ENCODE peak calls at places on chromosomes 3 and 15, in six cellular contexts. H is ovary, F is dorsolateral prefrontal cortex, Y is RWPE2, K is SK-N-SH, Q is pancreas. P is an unnamed sample.

GRCh38 chr3:46184469-46184868 is 23.6 kb downstream of the CCR1 start:
- DNase-seq in H (no peak), Y (no peak), F (no peak), Q (no peak), K (no peak), P (peak)

GRCh38 chr3:99413504-99413903 is 224.9 kb upstream of the COL8A1 start:
- DNase-seq in K (no peak), F (no peak), Q (no peak), Y (no peak), H (no peak), P (peak)

GRCh38 chr15:38612159-38612863 is 47.7 kb upstream of the RASGRP1 start:
- DNase-seq in Y (no peak), F (no peak), K (no peak), Q (no peak), H (no peak), P (no peak)

GRCh38 chr15:77037475-77038209 is 33.3 kb downstream of the TSPAN3 start:
- DNase-seq in K (peak), Y (no peak), F (peak), Q (peak), H (peak), P (no peak)

GRCh38 chr3:73855792-73856191 is 231.1 kb upstream of the PDZRN3 start:
- DNase-seq in F (no peak), K (no peak), H (no peak), Y (no peak), Q (no peak), P (no peak)

GRCh38 chr15:25568751-25569150 is 129.9 kb upstream of the UBE3A start:
- DNase-seq in F (peak), K (no peak), Q (no peak), H (no peak), Y (no peak), P (no peak)

GRCh38 chr15:73901126-73901810 is 25.0 kb upstream of the LOXL1 start:
- DNase-seq in Y (peak), Q (no peak), H (no peak), K (no peak), F (no peak), P (no peak)

GRCh38 chr3:49930922-49931321 is 1.3 kb upstream of the MON1A start:
- DNase-seq in Q (no peak), K (no peak), F (no peak), Y (no peak), H (peak), P (no peak)

GRCh38 chr3:41259449-41260062 is 60.3 kb downstream of the CTNNB1 start:
- DNase-seq in F (no peak), Q (no peak), H (no peak), K (no peak), Y (no peak), P (peak)

GRCh38 chr15:44215594-44215993 is 20.5 kb upstream of the FRMD5 start:
- DNase-seq in F (no peak), H (no peak), Y (peak), Q (no peak), K (no peak), P (peak)

GRCh38 chr3:169104972-169105371 is 558.5 kb downstream of the MECOM start:
- DNase-seq in H (no peak), Q (no peak), K (no peak), F (no peak), Y (no peak), P (peak)

GRCh38 chr3:43028678-43029490 is 49.8 kb downstream of the GASK1A start:
- DNase-seq in H (no peak), F (no peak), Q (no peak), K (no peak), Y (no peak), P (no peak)

GRCh38 chr15:82549199-82549665 is 9.0 kb upstream of the RPS17 start:
- DNase-seq in K (no peak), Y (no peak), H (no peak), F (no peak), Q (no peak), P (no peak)

GRCh38 chr3:150030841-150031240 is 60.1 kb upstream of the PFN2 start:
- DNase-seq in Q (no peak), Y (no peak), H (no peak), F (no peak), K (no peak), P (peak)

GRCh38 chr15:36914466-36914865 is 185.9 kb downstream of the MEIS2 start:
- DNase-seq in F (no peak), Q (no peak), Y (no peak), K (no peak), H (no peak), P (no peak)

GRCh38 chr15:22922003-22922402 is 58.2 kb downstream of the CYFIP1 start:
- DNase-seq in Y (no peak), K (no peak), H (no peak), F (no peak), Q (no peak), P (no peak)

GRCh38 chr3:171953300-171954022 is 85.9 kb upstream of the FNDC3B start:
- DNase-seq in Q (no peak), Y (no peak), F (no peak), H (no peak), K (no peak), P (no peak)

GRCh38 chr3:57029924-57030323 is 30.5 kb upstream of the SPATA12 start:
- DNase-seq in Y (no peak), H (no peak), K (peak), Q (no peak), F (no peak), P (no peak)

GRCh38 chr15:56367156-56367555 is 1.9 kb downstream of the TEX9 start:
- DNase-seq in F (no peak), Q (no peak), H (no peak), Y (no peak), K (no peak), P (no peak)

GRCh38 chr3:134034005-134034785 is 4.5 kb upstream of the SLCO2A1 start:
- DNase-seq in K (no peak), H (no peak), Y (no peak), Q (no peak), F (no peak), P (no peak)

GRCh38 chr15:34366271-34367043 is 539 bp downstream of the LPCAT4 start:
- DNase-seq in Y (peak), Q (peak), F (peak), H (peak), K (peak), P (peak)
- TF ChIP-seq CTCF in Y (no peak), Q (no peak), F (no peak), H (no peak), K (no peak), P (no peak)

GRCh38 chr15:66851226-66852063 is 149.4 kb downstream of the SMAD6 start:
- DNase-seq in H (peak), Q (peak), F (peak), K (peak), Y (peak), P (peak)
- H3K4me3 ChIP-seq in H (no peak), Q (no peak), F (no peak), K (no peak), Y (no peak), P (no peak)

DNA sequence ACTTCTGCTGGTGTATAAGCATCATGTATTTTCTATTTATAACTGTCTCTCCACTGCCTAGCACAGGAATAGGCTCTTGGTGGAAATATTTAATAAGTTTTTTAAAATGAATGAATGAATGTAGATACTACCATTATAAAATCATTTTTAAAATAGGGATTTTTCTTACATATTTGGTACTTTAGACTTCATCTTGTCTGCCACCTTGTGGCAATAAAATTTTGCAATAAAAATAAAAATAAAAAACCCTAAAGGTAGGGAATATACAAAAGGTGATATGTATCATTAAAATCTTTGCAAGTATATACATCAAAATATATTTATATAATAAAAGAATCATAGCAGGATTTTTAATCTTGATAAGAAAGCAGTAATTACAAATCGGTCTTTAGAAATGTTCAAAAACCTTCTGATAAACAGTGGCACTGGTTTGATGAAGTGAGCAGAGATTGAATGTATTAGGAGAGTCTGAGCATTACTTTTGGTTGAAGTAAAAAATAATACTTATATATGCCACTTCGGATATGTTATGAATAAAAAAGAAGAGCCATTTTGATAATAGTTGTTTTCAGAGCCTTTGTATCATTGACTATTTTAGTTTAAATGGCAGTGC is 95.2 kb downstream of the SPATA16 start:
- DNase-seq in Y (no peak), K (no peak), Q (no peak), H (no peak), F (no peak), P (peak)
- TF ChIP-seq CTCF in Y (peak), K (peak), Q (peak), H (no peak), F (peak), P (peak)

GRCh38 chr3:197906023-197906849 is 43.8 kb upstream of the RPL35A start:
- DNase-seq in Y (peak), F (peak), H (peak), Q (peak), K (peak), P (peak)
- H3K4me3 ChIP-seq in Y (no peak), F (peak), H (no peak), Q (no peak), K (no peak), P (no peak)

GRCh38 chr3:32089476-32089875 is 16.9 kb upstream of the GPD1L start:
- DNase-seq in K (no peak), Q (no peak), H (no peak), F (no peak), Y (no peak), P (no peak)
- TF ChIP-seq CTCF in K (no peak), Q (no peak), H (no peak), F (no peak), Y (no peak), P (no peak)

DNA sequence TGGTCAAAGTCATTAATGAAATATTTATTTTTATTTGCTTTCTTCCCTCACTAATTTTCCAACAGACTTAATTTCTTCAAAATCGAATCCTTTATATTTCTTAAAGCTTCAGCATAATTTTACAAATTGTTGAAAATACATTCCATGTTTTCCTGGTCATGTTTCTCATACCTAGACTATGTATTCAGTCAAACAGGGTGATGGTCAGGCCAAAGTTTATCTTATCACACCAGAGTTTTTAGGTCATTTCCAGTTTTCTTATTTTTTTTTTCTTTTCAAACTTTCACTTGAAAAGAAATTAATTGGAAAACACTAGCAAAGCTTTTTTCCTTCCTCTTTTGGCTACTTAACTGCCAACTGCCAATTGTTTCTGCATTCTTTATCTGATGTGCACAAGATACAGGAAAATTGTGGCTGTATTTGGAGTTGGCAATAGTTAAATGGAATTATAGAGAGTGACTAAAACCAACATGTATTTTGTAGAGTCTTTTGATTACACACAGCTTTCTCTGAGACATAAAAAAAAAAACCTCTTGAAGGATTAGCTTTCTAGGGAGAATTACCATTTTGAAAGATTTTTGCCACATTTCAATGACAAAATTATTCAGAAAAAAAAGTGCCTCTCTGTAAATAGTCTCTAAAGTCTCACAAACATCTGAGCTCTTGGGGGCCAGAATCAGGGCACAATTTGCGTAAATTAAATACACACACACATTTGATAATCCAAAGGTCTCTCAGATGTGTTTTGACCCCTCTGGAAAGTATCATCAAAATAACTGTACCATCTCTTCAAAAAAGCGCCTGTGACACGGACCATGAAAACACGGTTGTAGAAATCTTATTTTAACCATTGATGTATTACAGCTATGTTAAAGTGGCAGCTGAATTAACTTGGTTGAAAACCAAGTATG is 603.2 kb upstream of the KCNMB2 start:
- DNase-seq in Q (no peak), K (no peak), H (no peak), Y (no peak), F (no peak), P (peak)
- H3K4me3 ChIP-seq in Q (no peak), K (no peak), H (no peak), Y (no peak), F (no peak), P (no peak)

GRCh38 chr15:50777045-50777444 is 11.5 kb upstream of the SPPL2A start:
- DNase-seq in Q (no peak), K (no peak), H (no peak), Y (no peak), F (no peak), P (no peak)
- TF ChIP-seq CTCF in Q (no peak), K (peak), H (no peak), Y (no peak), F (no peak), P (peak)

GRCh38 chr3:193016437-193016887 is 98.8 kb upstream of the MB21D2 start:
- DNase-seq in H (no peak), Y (no peak), K (no peak), Q (peak), F (no peak), P (peak)
- H3K4me3 ChIP-seq in H (no peak), Y (no peak), K (no peak), Q (no peak), F (no peak), P (no peak)

DNA sequence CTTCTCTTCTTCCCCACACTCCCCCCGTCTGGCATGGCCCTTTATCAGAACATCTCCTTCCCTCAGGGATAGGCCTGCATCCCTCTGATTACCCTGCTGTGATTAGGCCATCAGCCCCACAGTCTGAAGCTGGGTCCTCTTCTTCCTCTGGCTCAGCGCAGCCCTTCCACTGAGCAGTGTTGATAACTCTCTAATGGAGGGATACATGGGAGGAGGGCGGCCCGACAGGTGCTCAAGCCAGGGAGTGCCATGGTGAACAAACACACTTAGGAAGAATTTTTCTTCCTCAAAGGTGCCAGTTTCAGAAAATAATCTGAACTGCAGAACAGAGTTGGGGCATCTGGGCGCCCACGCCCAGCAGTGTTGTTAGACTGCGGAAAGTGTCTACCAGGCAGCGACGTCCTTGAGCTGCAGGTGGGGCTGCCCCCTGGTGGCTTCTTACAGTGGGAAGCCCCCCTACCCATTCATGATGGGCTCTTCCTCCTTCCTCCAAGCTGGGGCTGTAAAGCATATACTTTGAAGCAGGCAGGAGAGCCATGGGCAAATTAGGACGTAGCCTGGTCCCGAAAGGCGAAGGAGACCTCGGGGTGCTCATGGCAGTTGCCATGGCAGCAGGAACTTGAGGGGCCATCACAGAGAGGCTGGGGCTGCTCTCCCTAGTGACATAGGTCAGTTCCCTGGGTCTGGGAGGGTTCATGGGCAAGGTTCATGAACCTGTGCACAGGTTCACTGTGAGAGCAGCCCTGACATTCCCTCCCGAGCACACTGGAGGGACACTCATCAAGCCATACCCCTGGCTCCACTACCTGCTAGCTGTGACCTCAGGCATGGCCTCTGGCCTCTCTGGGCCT is 33.2 kb upstream of the NR2C2 start:
- DNase-seq in H (no peak), Q (no peak), K (peak), Y (no peak), F (no peak), P (no peak)
- TF ChIP-seq CTCF in H (no peak), Q (no peak), K (no peak), Y (no peak), F (no peak), P (no peak)

DNA sequence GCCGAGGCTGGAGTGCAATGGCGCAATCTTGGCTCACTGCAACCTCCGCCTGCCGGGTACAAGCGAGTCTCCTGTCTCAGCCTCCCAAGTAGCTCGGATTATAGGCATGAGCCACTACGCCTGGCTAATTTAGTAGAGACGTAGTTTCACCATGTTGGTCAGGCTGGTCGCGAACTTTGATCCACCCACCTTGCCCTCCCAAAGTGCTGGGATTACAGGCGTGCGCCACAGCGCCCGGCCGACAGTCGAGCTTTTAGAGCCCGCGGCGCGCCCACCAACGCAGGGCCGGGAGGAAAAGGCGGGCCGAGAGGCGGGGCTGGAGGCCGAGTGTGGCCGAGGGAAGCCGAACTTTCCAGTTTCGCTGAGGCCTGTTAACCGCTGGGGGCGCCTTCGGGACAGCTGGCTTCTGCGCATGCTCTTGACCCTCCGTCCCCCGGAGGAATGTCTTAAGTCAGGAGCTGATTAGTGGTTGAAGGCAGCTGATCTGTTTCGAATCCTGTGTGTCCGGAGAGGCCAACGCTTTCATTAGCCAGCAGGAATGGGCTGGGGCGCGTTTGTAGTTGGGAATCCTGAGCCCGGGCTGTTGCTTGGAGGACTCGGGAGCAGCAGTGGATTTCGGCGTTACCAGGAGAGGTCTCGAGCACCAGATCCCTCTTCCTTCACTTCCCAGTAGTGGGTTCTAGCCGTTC is 10.0 kb downstream of the RPLP1 start:
- DNase-seq in H (peak), K (peak), Y (peak), Q (peak), F (peak), P (peak)
- H3K4me3 ChIP-seq in H (peak), K (peak), Y (peak), Q (peak), F (peak), P (peak)